ENCODE peak calls at places on chromosome 1, in nine cellular contexts. C, M, S, D, U, K, F, J and V are unnamed samples. For H3K27me3, the result is how much of the 10 kb centered on the place peaks cover.

GRCh38 chr1:61931587-61932279 is 189.5 kb downstream of the PATJ start:
- DNase-seq in C (no peak), M (no peak), S (no peak), D (no peak), U (no peak), K (no peak), F (no peak), J (no peak), V (peak)

GRCh38 chr1:48848035-48848434 is 71.3 kb upstream of the BEND5 start:
- DNase-seq in C (no peak), M (no peak), S (no peak), D (no peak), U (no peak), K (no peak), F (no peak), J (no peak), V (no peak)

GRCh38 chr1:26005392-26006105 is 7.7 kb upstream of the PAFAH2 start:
- DNase-seq in C (no peak), M (no peak), S (no peak), D (no peak), U (no peak), K (no peak), F (no peak), J (no peak), V (no peak)

GRCh38 chr1:178688244-178688643 is 36.8 kb upstream of the RALGPS2 start:
- DNase-seq in C (no peak), M (no peak), S (no peak), D (no peak), U (no peak), K (no peak), F (no peak), J (peak), V (no peak)

GRCh38 chr1:51192213-51192843 is 43.7 kb upstream of the RNF11 start:
- DNase-seq in C (peak), M (peak), S (peak), D (peak), U (peak), K (peak), F (peak), J (peak), V (peak)

GRCh38 chr1:50605186-50605875 is 182.1 kb upstream of the DMRTA2 start:
- DNase-seq in C (peak), M (peak), S (peak), D (no peak), U (peak), K (peak), F (no peak), J (no peak), V (no peak)

GRCh38 chr1:44276006-44276405 is 62.7 kb downstream of the DMAP1 start:
- DNase-seq in C (peak), M (no peak), S (peak), D (no peak), U (peak), K (peak), F (no peak), J (no peak), V (peak)

GRCh38 chr1:223180803-223181321 is 37.8 kb upstream of the TLR5 start:
- DNase-seq in C (no peak), M (no peak), S (peak), D (peak), U (no peak), K (no peak), F (no peak), J (no peak), V (peak)

GRCh38 chr1:47362828-47363227 is 29.2 kb downstream of the CMPK1 start:
- DNase-seq in C (no peak), M (no peak), S (no peak), D (no peak), U (no peak), K (no peak), F (no peak), J (no peak), V (no peak)

DNA sequence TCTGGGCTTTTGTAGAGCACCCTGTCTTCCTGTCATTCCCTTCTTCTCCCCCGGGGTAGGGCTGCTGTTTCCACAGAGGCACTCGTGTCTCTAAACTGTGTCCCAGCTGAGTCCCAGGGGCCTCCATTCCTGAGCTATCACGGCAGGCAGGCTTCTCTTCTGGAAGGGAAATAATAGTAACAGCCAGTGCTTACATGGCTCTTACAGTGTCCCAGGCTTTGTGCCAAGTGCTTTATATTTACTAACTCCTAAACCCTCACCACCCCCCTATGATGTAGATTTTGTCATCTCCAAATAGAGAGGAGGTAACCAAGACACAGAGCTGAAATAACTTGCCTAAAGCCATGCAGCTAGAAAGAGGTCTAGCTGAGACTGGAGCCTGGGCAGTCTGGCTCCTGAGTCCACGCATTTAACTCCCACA is 1.4 kb upstream of the CELF3 start:
- DNase-seq in C (no peak), M (no peak), S (no peak), D (no peak), U (no peak), K (no peak), F (no peak), J (no peak), V (no peak)
- H3K27me3 ChIP-seq in C (half or more), M (under half), S (under half), D (under half), U (half or more), K (half or more), F (under half), J (under half), V (half or more)

DNA sequence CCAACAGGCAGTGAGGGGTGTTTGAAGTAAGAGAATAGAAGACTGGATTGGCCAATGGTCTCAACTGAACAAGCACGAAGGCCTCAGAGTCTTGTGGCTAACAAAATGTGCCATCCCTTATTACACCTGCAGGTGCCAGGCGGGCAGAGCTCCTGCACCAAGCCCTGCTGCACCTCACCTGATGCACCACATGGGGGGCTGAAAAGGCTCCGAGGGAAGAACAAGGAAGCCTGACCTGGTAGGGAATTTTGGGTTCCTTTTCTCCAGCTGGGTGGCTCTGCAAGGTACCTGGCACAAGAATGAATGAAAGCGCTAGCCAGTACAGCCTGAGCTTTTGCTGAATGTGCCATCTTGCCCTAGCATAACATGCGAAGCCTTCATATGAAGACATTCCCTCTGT is 9.7 kb downstream of the HSD3B1 start:
- DNase-seq in C (peak), M (no peak), S (no peak), D (no peak), U (no peak), K (no peak), F (no peak), J (no peak), V (no peak)
- TF ChIP-seq CTCF in C (peak), M (no peak), S (no peak), D (no peak), U (no peak), K (no peak), F (no peak), J (no peak), V (peak)

GRCh38 chr1:37358992-37359391 is 115.4 kb upstream of the ZC3H12A start:
- DNase-seq in C (no peak), M (no peak), S (no peak), D (no peak), U (no peak), K (no peak), F (no peak), J (no peak), V (no peak)

GRCh38 chr1:37362990-37363389 is 111.4 kb upstream of the ZC3H12A start:
- DNase-seq in C (peak), M (peak), S (no peak), D (no peak), U (no peak), K (no peak), F (no peak), J (no peak), V (no peak)

GRCh38 chr1:37363535-37363934 is 110.8 kb upstream of the ZC3H12A start:
- DNase-seq in C (no peak), M (no peak), S (no peak), D (no peak), U (no peak), K (no peak), F (no peak), J (no peak), V (no peak)

GRCh38 chr1:37362569-37362968 is 111.8 kb upstream of the ZC3H12A start:
- DNase-seq in C (peak), M (peak), S (no peak), D (no peak), U (no peak), K (no peak), F (no peak), J (no peak), V (no peak)

GRCh38 chr1:37360011-37360410 is 114.4 kb upstream of the ZC3H12A start:
- DNase-seq in C (no peak), M (no peak), S (no peak), D (no peak), U (no peak), K (no peak), F (no peak), J (no peak), V (no peak)
- H3K27me3 ChIP-seq in C (under half), M (under half), S (under half), D (under half), U (under half), K (under half), F (under half), J (under half), V (under half)

GRCh38 chr1:203628997-203629508 is 2.4 kb downstream of the ATP2B4 start:
- DNase-seq in C (no peak), M (no peak), S (peak), D (no peak), U (peak), K (no peak), F (no peak), J (no peak), V (no peak)

GRCh38 chr1:203627819-203628184 is 1.2 kb downstream of the ATP2B4 start:
- DNase-seq in C (no peak), M (no peak), S (peak), D (peak), U (peak), K (no peak), F (peak), J (peak), V (no peak)

GRCh38 chr1:203626910-203627246 is 246 bp downstream of the ATP2B4 start:
- DNase-seq in C (peak), M (no peak), S (no peak), D (peak), U (no peak), K (no peak), F (no peak), J (no peak), V (no peak)

GRCh38 chr1:203629509-203630082 is 3.0 kb downstream of the ATP2B4 start:
- DNase-seq in C (peak), M (peak), S (peak), D (peak), U (peak), K (no peak), F (peak), J (peak), V (no peak)

DNA sequence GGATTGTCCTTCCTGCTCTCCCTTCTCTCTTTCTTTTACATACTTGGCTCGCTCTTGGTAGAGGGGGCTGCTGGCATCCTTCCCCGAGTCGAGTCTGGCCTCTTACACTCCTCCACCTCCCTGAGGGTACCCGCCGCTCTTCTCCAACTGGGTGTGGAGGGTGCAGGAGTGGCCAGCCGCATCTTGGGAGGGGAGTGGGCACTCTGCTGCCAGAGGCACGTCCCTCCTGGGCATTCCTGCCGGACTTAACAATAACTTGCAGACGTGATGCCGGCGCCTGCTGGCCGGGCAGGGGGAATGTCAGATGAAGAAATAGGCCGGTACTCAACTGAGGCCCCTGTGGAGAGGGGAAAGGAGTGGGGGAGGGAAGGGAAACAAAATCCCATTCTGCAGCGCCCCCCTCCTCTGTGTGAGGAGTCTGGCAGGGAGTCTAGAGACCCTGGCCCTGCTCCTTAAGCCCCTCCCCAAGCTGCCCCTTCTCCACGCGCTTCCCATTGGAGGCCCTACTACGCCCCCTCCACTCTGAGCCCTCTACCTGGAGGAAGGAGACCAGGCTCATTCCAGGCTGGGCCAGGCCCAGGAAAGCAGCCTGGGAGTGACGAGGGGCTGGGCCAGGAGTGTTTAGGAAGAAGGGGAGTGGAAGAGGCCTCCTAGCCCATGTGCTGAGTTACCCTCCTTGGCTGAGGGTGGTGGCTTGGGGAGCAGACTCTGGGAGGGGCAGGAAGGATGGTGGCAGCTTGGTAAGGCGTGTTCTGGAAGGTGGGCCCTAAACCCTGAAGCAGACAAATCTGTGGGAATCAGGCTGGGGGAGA is 1.8 kb downstream of the ATP2B4 start:
- DNase-seq in C (peak), M (peak), S (peak), D (peak), U (peak), K (peak), F (no peak), J (peak), V (peak)
- TF ChIP-seq CTCF in C (peak), M (peak), S (peak), D (peak), U (peak), K (peak), F (no peak), J (no peak), V (peak)

DNA sequence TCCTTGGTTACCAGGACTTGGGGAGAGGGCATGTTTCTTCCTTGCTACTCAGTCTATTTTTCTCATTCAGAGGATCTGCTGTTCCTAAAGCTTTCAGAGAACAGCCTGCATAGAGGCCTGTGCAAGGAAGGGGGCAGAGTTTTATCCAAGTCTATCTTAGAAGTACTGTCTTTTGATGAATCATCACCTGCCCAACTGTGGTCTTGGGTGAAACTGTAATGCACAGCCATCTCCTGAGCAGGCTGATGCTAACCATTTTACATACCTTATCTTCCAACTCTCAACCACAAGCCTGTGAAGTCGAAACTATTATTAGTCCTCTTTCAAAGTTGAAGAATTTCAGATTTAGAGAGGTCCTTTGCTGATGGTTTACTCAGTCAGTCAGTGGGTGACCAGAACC is 368.0 kb downstream of the HHAT start:
- DNase-seq in C (no peak), M (no peak), S (peak), D (no peak), U (no peak), K (no peak), F (no peak), J (no peak), V (no peak)
- H3K27me3 ChIP-seq in C (under half), M (under half), S (under half), D (under half), U (under half), K (under half), F (under half), J (under half), V (under half)

DNA sequence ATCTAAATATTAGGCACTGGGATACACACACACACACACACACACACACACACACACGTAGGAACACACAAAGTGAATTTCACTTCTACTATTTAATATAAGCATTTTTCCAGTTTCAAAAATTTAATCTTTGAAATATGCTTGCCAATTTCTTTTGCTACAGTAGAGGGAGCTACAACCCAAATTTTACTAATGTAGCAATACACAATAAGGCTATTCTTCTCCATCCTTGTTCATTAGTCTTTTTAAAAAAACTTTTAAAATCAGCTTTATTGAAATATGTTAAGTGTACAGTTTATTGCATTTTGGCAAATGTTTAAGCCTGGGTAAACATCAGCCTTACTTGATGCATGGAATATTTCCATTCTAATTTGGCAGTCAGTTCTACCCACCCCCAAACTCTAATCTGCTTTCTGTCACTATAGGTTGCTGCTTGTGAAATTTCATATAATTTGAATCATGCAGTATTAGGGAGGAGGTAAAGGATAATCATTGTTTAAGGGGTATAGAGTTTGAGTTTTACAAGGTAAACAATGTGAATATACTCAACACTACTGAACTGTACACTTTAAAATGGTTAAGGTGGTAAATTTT is 93.0 kb upstream of the TENT5C start:
- DNase-seq in C (peak), M (peak), S (no peak), D (no peak), U (peak), K (no peak), F (no peak), J (no peak), V (no peak)
- TF ChIP-seq CTCF in C (no peak), M (peak), S (no peak), D (peak), U (peak), K (peak), F (peak), J (peak), V (peak)